ENCODE peak calls at places on chromosomes 13 and 19, in six cellular contexts. One of them, this sample, is unnamed. For H3K9me3 and H3K4me1, the result is how much of the 10 kb centered on the place peaks cover.

GRCh38 chr13:63304497-63304896 is 1888.8 kb upstream of the PCDH20 start:
- DNase-seq in PC-9: no peak
- DNase-seq in heart right ventricle: no peak
- DNase-seq in left lung: no peak
- DNase-seq in tibial nerve: no peak
- DNase-seq in CD4-positive, alpha-beta memory T cell: no peak
- DNase-seq in this sample: no peak

GRCh38 chr19:10471909-10472308 is 31.2 kb downstream of the KEAP1 start:
- DNase-seq in left lung: no peak
- DNase-seq in CD4-positive, alpha-beta memory T cell: peak
- DNase-seq in heart right ventricle: no peak
- DNase-seq in PC-9: no peak
- DNase-seq in tibial nerve: no peak
- DNase-seq in this sample: no peak

GRCh38 chr19:12996542-12997094 is 1.3 kb downstream of the NFIX start:
- DNase-seq in CD4-positive, alpha-beta memory T cell: no peak
- DNase-seq in heart right ventricle: peak
- DNase-seq in left lung: peak
- DNase-seq in PC-9: no peak
- DNase-seq in tibial nerve: no peak
- DNase-seq in this sample: no peak

GRCh38 chr19:36136975-36137686 is 2.7 kb upstream of the CAPNS1 start:
- DNase-seq in CD4-positive, alpha-beta memory T cell: no peak
- DNase-seq in left lung: peak
- DNase-seq in PC-9: peak
- DNase-seq in tibial nerve: no peak
- DNase-seq in heart right ventricle: peak
- DNase-seq in this sample: no peak

GRCh38 chr13:34011552-34012085 is 193.7 kb downstream of the RFC3 start:
- DNase-seq in CD4-positive, alpha-beta memory T cell: no peak
- DNase-seq in left lung: peak
- DNase-seq in PC-9: no peak
- DNase-seq in heart right ventricle: no peak
- DNase-seq in tibial nerve: no peak
- DNase-seq in this sample: no peak

GRCh38 chr19:4976412-4977298 is 7.7 kb downstream of the KDM4B start:
- DNase-seq in left lung: peak
- DNase-seq in heart right ventricle: peak
- DNase-seq in PC-9: no peak
- DNase-seq in CD4-positive, alpha-beta memory T cell: no peak
- DNase-seq in tibial nerve: peak
- DNase-seq in this sample: no peak

GRCh38 chr13:74891610-74892009 is 590.4 kb downstream of the TBC1D4 start:
- DNase-seq in tibial nerve: no peak
- DNase-seq in CD4-positive, alpha-beta memory T cell: no peak
- DNase-seq in heart right ventricle: no peak
- DNase-seq in PC-9: no peak
- DNase-seq in left lung: no peak
- DNase-seq in this sample: no peak

GRCh38 chr13:78610381-78610883 is 7.1 kb upstream of the POU4F1 start:
- DNase-seq in PC-9: no peak
- DNase-seq in CD4-positive, alpha-beta memory T cell: no peak
- DNase-seq in heart right ventricle: no peak
- DNase-seq in tibial nerve: no peak
- DNase-seq in left lung: no peak
- DNase-seq in this sample: no peak

GRCh38 chr13:28047784-28048388 is 52.5 kb downstream of the FLT3 start:
- DNase-seq in PC-9: peak
- DNase-seq in left lung: no peak
- DNase-seq in tibial nerve: no peak
- DNase-seq in CD4-positive, alpha-beta memory T cell: no peak
- DNase-seq in heart right ventricle: no peak
- DNase-seq in this sample: no peak

GRCh38 chr19:35975608-35976214 is 19.3 kb upstream of the SDHAF1 start:
- DNase-seq in heart right ventricle: no peak
- DNase-seq in CD4-positive, alpha-beta memory T cell: no peak
- DNase-seq in PC-9: no peak
- DNase-seq in left lung: no peak
- DNase-seq in tibial nerve: no peak
- DNase-seq in this sample: no peak

GRCh38 chr19:3189702-3190469 is 4.2 kb downstream of the NCLN start:
- DNase-seq in CD4-positive, alpha-beta memory T cell: no peak
- DNase-seq in heart right ventricle: no peak
- DNase-seq in PC-9: no peak
- DNase-seq in left lung: peak
- DNase-seq in tibial nerve: no peak
- DNase-seq in this sample: no peak

GRCh38 chr13:28530729-28531194 is 35.8 kb upstream of the FLT1 start:
- DNase-seq in heart right ventricle: no peak
- DNase-seq in tibial nerve: no peak
- DNase-seq in CD4-positive, alpha-beta memory T cell: no peak
- DNase-seq in left lung: peak
- DNase-seq in PC-9: no peak
- DNase-seq in this sample: no peak

GRCh38 chr19:1068111-1069001 is 1.4 kb downstream of the ARHGAP45 start:
- DNase-seq in heart right ventricle: peak
- DNase-seq in tibial nerve: no peak
- DNase-seq in left lung: peak
- DNase-seq in PC-9: no peak
- DNase-seq in CD4-positive, alpha-beta memory T cell: peak
- DNase-seq in this sample: peak

GRCh38 chr13:24680258-24680920 is at the start of gene ATP12A:
- DNase-seq in tibial nerve: no peak
- DNase-seq in left lung: peak
- DNase-seq in PC-9: no peak
- DNase-seq in CD4-positive, alpha-beta memory T cell: peak
- DNase-seq in heart right ventricle: no peak
- DNase-seq in this sample: peak

GRCh38 chr19:6590458-6591319 is at the start of gene CD70:
- DNase-seq in tibial nerve: no peak
- DNase-seq in left lung: peak
- DNase-seq in PC-9: no peak
- DNase-seq in heart right ventricle: no peak
- DNase-seq in CD4-positive, alpha-beta memory T cell: peak
- DNase-seq in this sample: no peak

GRCh38 chr13:30154531-30154930 is 152.8 kb downstream of the KATNAL1 start:
- DNase-seq in PC-9: no peak
- DNase-seq in heart right ventricle: no peak
- DNase-seq in left lung: no peak
- DNase-seq in tibial nerve: no peak
- DNase-seq in CD4-positive, alpha-beta memory T cell: no peak
- DNase-seq in this sample: no peak

GRCh38 chr19:56705939-56706338 is 34.4 kb upstream of the ZNF835 start:
- DNase-seq in left lung: no peak
- DNase-seq in CD4-positive, alpha-beta memory T cell: no peak
- DNase-seq in heart right ventricle: no peak
- DNase-seq in PC-9: no peak
- DNase-seq in tibial nerve: no peak
- DNase-seq in this sample: no peak

GRCh38 chr19:51931921-51932320 is 4.6 kb downstream of the ZNF613 start:
- DNase-seq in heart right ventricle: no peak
- DNase-seq in CD4-positive, alpha-beta memory T cell: no peak
- DNase-seq in PC-9: peak
- DNase-seq in left lung: no peak
- DNase-seq in tibial nerve: no peak
- DNase-seq in this sample: no peak

GRCh38 chr19:51921949-51922348 is 5.3 kb upstream of the ZNF613 start:
- DNase-seq in PC-9: no peak
- DNase-seq in heart right ventricle: no peak
- DNase-seq in left lung: no peak
- DNase-seq in tibial nerve: no peak
- DNase-seq in CD4-positive, alpha-beta memory T cell: no peak
- DNase-seq in this sample: no peak

GRCh38 chr19:51927859-51928258 is 587 bp downstream of the ZNF613 start:
- DNase-seq in CD4-positive, alpha-beta memory T cell: no peak
- DNase-seq in PC-9: no peak
- DNase-seq in tibial nerve: no peak
- DNase-seq in left lung: no peak
- DNase-seq in heart right ventricle: no peak
- DNase-seq in this sample: no peak

GRCh38 chr19:51926426-51926783 is 867 bp upstream of the ZNF613 start:
- DNase-seq in CD4-positive, alpha-beta memory T cell: no peak
- DNase-seq in PC-9: no peak
- DNase-seq in left lung: peak
- DNase-seq in tibial nerve: no peak
- DNase-seq in heart right ventricle: no peak
- DNase-seq in this sample: no peak

DNA sequence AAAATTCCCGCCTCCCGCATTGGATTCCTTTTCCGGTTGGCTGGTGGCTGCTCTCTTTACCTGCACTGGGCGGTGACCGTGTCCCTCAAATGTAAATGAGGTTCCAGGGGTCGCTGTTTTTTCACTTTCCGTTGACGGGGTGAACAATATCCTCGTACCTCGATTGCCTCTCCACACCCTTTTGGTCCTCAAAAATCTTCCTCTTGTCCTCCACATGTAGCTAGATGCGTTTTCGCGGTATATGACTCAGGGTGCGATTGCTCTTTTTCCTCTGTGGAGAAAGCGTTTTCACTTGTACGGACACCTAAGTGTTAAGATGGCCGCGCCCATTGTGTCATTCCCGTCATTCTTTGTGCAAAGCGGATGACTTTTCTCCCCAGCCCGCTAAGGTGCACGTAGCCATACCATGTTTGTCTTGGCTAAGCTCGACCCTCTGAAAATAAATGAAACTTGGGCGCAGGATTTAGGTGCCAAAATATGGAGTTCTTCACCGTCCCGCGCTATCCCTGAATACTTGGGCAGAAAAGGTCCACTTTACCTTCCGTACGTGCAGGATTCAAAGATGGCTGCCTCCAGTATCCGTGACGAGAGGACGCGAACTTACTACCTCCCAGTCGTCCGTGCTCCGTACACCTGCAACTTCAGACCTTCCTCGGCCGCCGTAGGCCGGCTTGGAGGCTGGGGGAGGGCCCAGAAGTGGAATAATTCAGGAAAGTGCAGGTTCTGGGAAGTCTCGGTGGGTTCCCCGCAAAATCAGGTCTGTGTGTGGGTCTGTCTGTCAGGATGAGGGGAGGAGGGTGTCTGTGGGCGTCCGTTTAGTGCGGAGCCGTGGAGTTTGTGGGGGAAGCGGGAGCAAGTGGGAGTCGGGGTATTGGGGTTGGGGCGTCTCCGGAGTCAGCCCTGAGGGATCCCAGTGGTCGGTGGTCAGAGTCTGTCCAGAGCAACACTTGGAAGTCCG is at the start of gene ZNF613:
- DNase-seq in left lung: peak
- DNase-seq in CD4-positive, alpha-beta memory T cell: peak
- DNase-seq in heart right ventricle: peak
- DNase-seq in tibial nerve: peak
- DNase-seq in PC-9: peak
- DNase-seq in this sample: peak
- H3K9me3 ChIP-seq in left lung: half or more
- H3K9me3 ChIP-seq in CD4-positive, alpha-beta memory T cell: under half
- H3K9me3 ChIP-seq in heart right ventricle: under half
- H3K9me3 ChIP-seq in tibial nerve: under half
- H3K9me3 ChIP-seq in PC-9: under half
- H3K9me3 ChIP-seq in this sample: under half

DNA sequence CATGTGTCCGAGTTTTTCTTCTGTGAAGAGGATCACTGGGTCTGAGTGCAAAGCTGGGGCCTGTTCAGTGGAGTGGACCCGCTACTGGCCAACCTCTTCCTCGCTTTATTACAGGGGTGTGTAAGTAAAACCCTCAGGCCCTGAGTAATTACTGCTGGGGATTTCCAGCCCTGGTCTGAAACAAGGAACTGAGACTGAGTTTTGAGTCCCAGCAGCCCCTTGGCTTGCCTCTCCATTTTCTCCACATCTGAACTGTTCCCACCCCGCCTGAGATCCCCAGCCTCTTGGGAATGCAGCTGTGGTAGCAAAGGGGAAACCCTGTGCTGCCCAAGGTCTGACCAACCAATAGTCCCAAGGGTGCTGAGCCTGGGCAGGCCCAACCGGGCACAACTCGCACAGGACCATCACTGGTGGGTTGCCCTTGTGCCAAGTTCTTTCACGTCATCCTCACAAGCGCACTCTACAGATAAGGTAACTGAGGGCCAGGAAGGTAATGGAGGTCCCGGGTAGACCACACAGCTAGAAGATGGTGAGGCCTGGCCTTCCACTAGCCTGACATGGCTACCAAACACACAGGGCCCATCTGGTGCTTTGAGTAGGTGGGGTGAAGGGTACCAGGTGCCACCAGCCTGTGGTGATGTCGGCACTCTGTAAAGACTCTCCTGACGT is 13.7 kb upstream of the SLC35E1 start:
- DNase-seq in PC-9: no peak
- DNase-seq in heart right ventricle: no peak
- DNase-seq in left lung: peak
- DNase-seq in CD4-positive, alpha-beta memory T cell: peak
- DNase-seq in tibial nerve: no peak
- DNase-seq in this sample: no peak
- H3K4me3 ChIP-seq in PC-9: no peak
- H3K4me3 ChIP-seq in heart right ventricle: no peak
- H3K4me3 ChIP-seq in left lung: peak
- H3K4me3 ChIP-seq in CD4-positive, alpha-beta memory T cell: peak
- H3K4me3 ChIP-seq in tibial nerve: no peak
- H3K4me3 ChIP-seq in this sample: no peak

GRCh38 chr19:16445238-16446107 is 26.3 kb downstream of the EPS15L1 start:
- DNase-seq in left lung: peak
- DNase-seq in PC-9: no peak
- DNase-seq in CD4-positive, alpha-beta memory T cell: no peak
- DNase-seq in tibial nerve: no peak
- DNase-seq in heart right ventricle: no peak
- DNase-seq in this sample: no peak
- H3K4me1 ChIP-seq in left lung: half or more
- H3K4me1 ChIP-seq in PC-9: under half
- H3K4me1 ChIP-seq in CD4-positive, alpha-beta memory T cell: under half
- H3K4me1 ChIP-seq in tibial nerve: under half
- H3K4me1 ChIP-seq in heart right ventricle: half or more
- H3K4me1 ChIP-seq in this sample: under half

GRCh38 chr13:98428256-98428966 is 148.5 kb downstream of the STK24 start:
- DNase-seq in CD4-positive, alpha-beta memory T cell: no peak
- DNase-seq in heart right ventricle: no peak
- DNase-seq in tibial nerve: no peak
- DNase-seq in PC-9: peak
- DNase-seq in left lung: no peak
- DNase-seq in this sample: no peak
- H3K9me3 ChIP-seq in CD4-positive, alpha-beta memory T cell: under half
- H3K9me3 ChIP-seq in heart right ventricle: under half
- H3K9me3 ChIP-seq in tibial nerve: under half
- H3K9me3 ChIP-seq in PC-9: under half
- H3K9me3 ChIP-seq in left lung: under half
- H3K9me3 ChIP-seq in this sample: under half

DNA sequence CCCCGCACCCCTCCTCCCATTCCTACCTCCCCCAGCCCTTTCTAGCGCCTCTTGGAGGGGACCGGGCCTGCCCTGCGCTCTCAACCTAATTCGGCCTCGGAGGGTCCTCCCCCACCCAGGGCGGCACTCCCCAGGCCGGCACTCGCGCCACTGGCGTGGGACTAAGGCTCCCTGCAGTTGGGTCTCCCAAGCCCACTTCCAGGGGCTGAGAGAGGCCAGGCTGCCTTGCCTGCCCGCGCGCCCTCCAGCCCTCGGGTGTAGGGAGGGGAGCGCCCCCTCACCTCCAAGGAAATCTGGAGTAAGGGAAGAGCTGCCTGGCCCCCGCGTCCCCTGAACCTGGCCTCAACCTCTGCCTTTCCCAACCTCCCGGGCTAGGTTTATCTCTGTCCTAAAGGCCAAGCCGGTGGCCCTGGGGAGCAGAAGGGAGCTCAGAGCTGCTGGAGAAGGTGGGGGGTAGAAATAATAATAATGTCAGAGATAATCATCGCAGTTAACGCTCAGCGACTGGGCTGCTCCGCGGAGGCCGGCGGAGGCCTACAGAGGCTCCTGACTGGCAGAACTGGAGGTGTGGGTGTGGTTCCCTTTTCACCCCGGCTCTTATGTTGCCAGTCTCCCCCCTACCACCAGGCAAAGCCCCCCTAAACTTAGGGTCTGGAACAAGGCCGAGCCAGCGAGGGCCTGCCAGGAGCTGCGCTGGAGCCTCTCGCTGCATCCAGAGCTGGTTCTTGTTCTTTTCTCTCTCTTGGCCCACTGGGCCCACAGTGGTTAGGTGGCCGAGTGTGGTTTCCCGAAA is 9.6 kb downstream of the ZIC2 start:
- DNase-seq in CD4-positive, alpha-beta memory T cell: peak
- DNase-seq in tibial nerve: no peak
- DNase-seq in PC-9: no peak
- DNase-seq in left lung: no peak
- DNase-seq in heart right ventricle: no peak
- DNase-seq in this sample: no peak
- H3K4me3 ChIP-seq in CD4-positive, alpha-beta memory T cell: no peak
- H3K4me3 ChIP-seq in tibial nerve: no peak
- H3K4me3 ChIP-seq in PC-9: no peak
- H3K4me3 ChIP-seq in left lung: no peak
- H3K4me3 ChIP-seq in heart right ventricle: no peak
- H3K4me3 ChIP-seq in this sample: no peak

This sample was measured in naive thymus-derived CD4-positive, alpha-beta T cell.